ENCODE peak calls at places on chromosomes 2 and 18, in five cellular contexts. U is NCI-H1694 treated with DMSO at 0.1 percent for 48 hours; L is activated CD4-positive, CD25-positive, alpha-beta regulatory T cell treated with anti-CD3 and anti-CD28 coated beads, Interleukin-2, amount 50 U/mL, for 16 hours; B is transverse colon; R is upper lobe of right lung. T is an unnamed sample.

GRCh38 chr2:86622878-86623548 is 652 bp downstream of the RNF103 start:
- DNase-seq in U (peak), L (peak), B (peak), R (peak), T (peak)

GRCh38 chr18:60892441-60892840 is 440.8 kb upstream of the CDH20 start:
- DNase-seq in R (no peak), U (no peak), B (no peak), L (no peak), T (no peak)

GRCh38 chr18:37019157-37019571 is 190.2 kb downstream of the KIAA1328 start:
- DNase-seq in U (peak), L (no peak), R (peak), B (no peak), T (no peak)

GRCh38 chr2:45024600-45025291 is 15.5 kb upstream of the SIX2 start:
- DNase-seq in B (no peak), L (no peak), R (no peak), U (no peak), T (peak)

GRCh38 chr2:236568068-236568921 is 1.3 kb upstream of the ACKR3 start:
- DNase-seq in B (peak), L (no peak), U (no peak), R (peak), T (peak)

GRCh38 chr2:124315221-124315880 is 290.3 kb downstream of the CNTNAP5 start:
- DNase-seq in R (no peak), U (no peak), B (no peak), L (no peak), T (no peak)

GRCh38 chr2:20139828-20140227 is 85.1 kb downstream of the SDC1 start:
- DNase-seq in B (no peak), L (no peak), U (no peak), R (no peak), T (no peak)

GRCh38 chr2:169363570-169364150 is 1.3 kb upstream of the LRP2 start:
- DNase-seq in U (peak), B (peak), R (peak), L (no peak), T (peak)

GRCh38 chr2:233471291-233472035 is 95.1 kb downstream of the USP40 start:
- DNase-seq in R (no peak), U (no peak), B (no peak), L (no peak), T (no peak)

GRCh38 chr2:64787698-64788097 is 134.0 kb upstream of the SERTAD2 start:
- DNase-seq in R (no peak), B (no peak), L (no peak), U (no peak), T (no peak)

GRCh38 chr18:79200546-79201268 is 131.5 kb downstream of the ATP9B start:
- DNase-seq in L (no peak), U (no peak), B (peak), R (peak), T (peak)

GRCh38 chr2:102387763-102388546 is 32.4 kb downstream of the IL18R1 start:
- DNase-seq in L (no peak), R (no peak), U (no peak), B (no peak), T (no peak)